ENCODE peak calls at places on chromosomes 13 and 19, in seven cellular contexts. M is stimulated activated naive CD8-positive, alpha-beta T cell treated with anti-CD3 and anti-CD28 coated beads, Interleukin-15, amount 100 ng/mL, for 72 hours; G is SK-N-SH treated with all-trans-retinoic acid at 6 μM for 48 hours; K is pancreas; T is left lobe of liver; J is Right ventricle myocardium inferior; N is K562. S is an unnamed sample.

GRCh38 chr19:52923782-52924593 is 760 bp upstream of the ZNF888 start:
- ATAC-seq in T (peak), M (peak), N (peak), G (no peak), K (peak), J (peak), S (peak)

GRCh38 chr19:16883518-16883917 is 5.3 kb upstream of the F2RL3 start:
- ATAC-seq in M (no peak), N (no peak), J (no peak), G (no peak), T (no peak), K (no peak), S (no peak)

GRCh38 chr19:8506402-8506957 is 4.0 kb upstream of the PRAM1 start:
- ATAC-seq in T (peak), M (no peak), G (peak), K (peak), N (peak), J (peak), S (no peak)

GRCh38 chr19:15123031-15123890 is 16.1 kb downstream of the SYDE1 start:
- ATAC-seq in G (no peak), J (no peak), N (no peak), M (no peak), K (no peak), T (no peak), S (no peak)

GRCh38 chr13:50596776-50597203 is 246.7 kb downstream of the DLEU7 start:
- ATAC-seq in K (no peak), T (no peak), N (no peak), M (no peak), G (no peak), J (peak), S (no peak)

GRCh38 chr13:50255639-50256038 is 240.4 kb downstream of the KCNRG start:
- ATAC-seq in N (no peak), T (no peak), M (peak), G (no peak), J (no peak), K (no peak), S (no peak)

GRCh38 chr13:98265669-98266551 is 88.8 kb upstream of the RNF113B start:
- ATAC-seq in K (peak), J (no peak), G (no peak), M (no peak), T (peak), N (no peak), S (no peak)

GRCh38 chr13:109704771-109705628 is 81.4 kb downstream of the IRS2 start:
- ATAC-seq in M (no peak), N (no peak), T (peak), J (peak), K (peak), G (no peak), S (peak)

GRCh38 chr19:4909172-4909896 is at the start of gene UHRF1:
- ATAC-seq in G (peak), J (no peak), K (no peak), N (peak), T (no peak), M (peak), S (no peak)

GRCh38 chr19:47697863-47698609 is 15.2 kb upstream of the EHD2 start:
- ATAC-seq in N (peak), J (peak), M (peak), G (peak), T (peak), K (peak), S (peak)

GRCh38 chr19:47324502-47324901 is 7.5 kb upstream of the C5AR2 start:
- ATAC-seq in J (peak), T (peak), G (no peak), K (peak), N (peak), M (no peak), S (peak)

GRCh38 chr13:110070511-110071120 is 236.3 kb downstream of the COL4A1 start:
- ATAC-seq in G (peak), J (no peak), T (no peak), N (no peak), M (no peak), K (peak), S (peak)

GRCh38 chr19:33758541-33759013 is 38.1 kb upstream of the KCTD15 start:
- ATAC-seq in T (no peak), N (no peak), K (no peak), J (peak), G (no peak), M (no peak), S (no peak)

GRCh38 chr19:48424694-48425219 is 21.0 kb upstream of the GRWD1 start:
- ATAC-seq in N (peak), K (peak), M (no peak), G (peak), T (peak), J (no peak), S (no peak)

GRCh38 chr19:2149980-2150793 is 1.2 kb downstream of the AP3D1 start:
- ATAC-seq in T (peak), M (no peak), J (no peak), N (peak), K (no peak), G (no peak), S (no peak)

GRCh38 chr13:85900521-85900920 is 101.3 kb upstream of the SLITRK6 start:
- ATAC-seq in K (no peak), J (no peak), G (no peak), M (no peak), T (peak), N (no peak), S (no peak)

GRCh38 chr13:77009011-77009410 is 17.1 kb downstream of the CLN5 start:
- ATAC-seq in J (peak), T (no peak), K (no peak), M (peak), G (no peak), N (no peak), S (no peak)

GRCh38 chr13:111317571-111318360 is 2.7 kb upstream of the TEX29 start:
- ATAC-seq in T (no peak), N (no peak), G (no peak), J (no peak), M (no peak), K (no peak), S (no peak)

GRCh38 chr13:111139874-111140561 is 24.9 kb downstream of the ARHGEF7 start:
- ATAC-seq in G (no peak), J (no peak), T (no peak), M (no peak), K (no peak), N (no peak), S (no peak)

GRCh38 chr13:106560791-106561190 is 7.1 kb downstream of the ARGLU1 start:
- ATAC-seq in M (peak), G (no peak), J (no peak), K (no peak), N (no peak), T (no peak), S (no peak)

GRCh38 chr13:108777421-108778420 is 148.3 kb downstream of the MYO16 start:
- ATAC-seq in M (no peak), K (peak), N (no peak), J (no peak), G (no peak), T (no peak), S (no peak)

GRCh38 chr19:13953021-13953531 is 767 bp downstream of the DCAF15 start:
- ATAC-seq in K (no peak), N (peak), T (peak), J (peak), M (no peak), G (peak), S (peak)

GRCh38 chr13:100097821-100098220 is 8.9 kb downstream of the PCCA start:
- ATAC-seq in K (no peak), J (no peak), G (no peak), T (no peak), M (no peak), N (no peak), S (no peak)

GRCh38 chr13:20559659-20560356 is 7.1 kb upstream of the IFT88 start:
- ATAC-seq in N (peak), T (peak), M (no peak), K (no peak), J (no peak), G (no peak), S (no peak)

GRCh38 chr13:25807562-25807961 is 244.3 kb downstream of the SHISA2 start:
- ATAC-seq in G (no peak), M (no peak), T (no peak), K (no peak), N (no peak), J (no peak), S (no peak)

GRCh38 chr19:46732966-46733692 is 12.7 kb upstream of the FKRP start:
- ATAC-seq in N (no peak), J (peak), M (no peak), K (peak), G (no peak), T (peak), S (no peak)

GRCh38 chr19:43504426-43505185 is at the start of gene PHLDB3:
- ATAC-seq in J (peak), M (peak), T (peak), G (peak), N (peak), K (peak), S (peak)

GRCh38 chr19:40799558-40800338 is 757 bp downstream of the EGLN2 start:
- ATAC-seq in K (no peak), J (peak), T (no peak), G (no peak), M (peak), N (peak), S (peak)

GRCh38 chr19:814108-815078 is 7.4 kb downstream of the PLPPR3 start:
- ATAC-seq in T (peak), G (peak), K (no peak), M (peak), N (no peak), J (peak), S (peak)

GRCh38 chr19:16462757-16463250 is 9.0 kb downstream of the EPS15L1 start:
- ATAC-seq in J (peak), K (no peak), M (peak), T (peak), G (no peak), N (no peak), S (peak)

GRCh38 chr13:84831666-84832657 is 949.7 kb upstream of the SLITRK1 start:
- ATAC-seq in N (no peak), T (no peak), G (no peak), J (no peak), K (no peak), M (no peak), S (no peak)

GRCh38 chr13:110819203-110820014 is 95.5 kb downstream of the ANKRD10 start:
- ATAC-seq in N (peak), G (peak), K (peak), M (peak), T (peak), J (peak), S (peak)

GRCh38 chr19:45450042-45450380 is 17.8 kb upstream of the FOSB start:
- ATAC-seq in M (peak), J (no peak), K (peak), T (peak), N (peak), G (peak), S (no peak)

GRCh38 chr19:33390120-33390907 is 16.8 kb downstream of the CEBPG start:
- ATAC-seq in K (peak), G (no peak), N (no peak), J (peak), T (no peak), M (no peak), S (peak)

GRCh38 chr13:100837611-100838010 is 163.0 kb upstream of the TMTC4 start:
- ATAC-seq in M (no peak), T (no peak), N (no peak), J (no peak), K (no peak), G (no peak), S (no peak)

GRCh38 chr19:58476498-58477015 is 405 bp downstream of the ZNF446 start:
- ATAC-seq in M (peak), N (peak), T (peak), K (no peak), J (no peak), G (peak), S (no peak)

GRCh38 chr13:36163809-36164308 is 32.7 kb upstream of the DCLK1 start:
- ATAC-seq in J (peak), N (no peak), G (peak), K (peak), T (no peak), M (no peak), S (peak)

GRCh38 chr19:34034318-34034846 is 137.9 kb upstream of the LSM14A start:
- ATAC-seq in T (no peak), K (no peak), N (no peak), M (no peak), G (no peak), J (no peak), S (no peak)

GRCh38 chr19:1383311-1384084 is at the start of gene NDUFS7:
- ATAC-seq in K (peak), J (peak), M (peak), N (peak), T (peak), G (peak), S (peak)